ENCODE peak calls at places on chromosome 20, in nine cellular contexts. M is psoas muscle, N is cardiac muscle cell, T is endothelial cell of umbilical vein, R is colonic mucosa, A is OCI-LY7, V is neural progenitor cell, O is tibial artery, J is PC-9. S is an unnamed sample.

GRCh38 chr20:12180107-12180661 is 262.5 kb downstream of the BTBD3 start:
- DNase-seq in M (no peak), N (no peak), T (no peak), R (no peak), A (no peak), V (no peak), O (no peak), J (no peak), S (no peak)

GRCh38 chr20:52975024-52975732 is 3.0 kb downstream of the TSHZ2 start:
- DNase-seq in M (no peak), N (peak), T (no peak), R (no peak), A (no peak), V (no peak), O (no peak), J (no peak), S (no peak)

GRCh38 chr20:8434326-8434876 is 302.3 kb downstream of the PLCB1 start:
- DNase-seq in M (no peak), N (peak), T (no peak), R (no peak), A (no peak), V (no peak), O (no peak), J (no peak), S (no peak)

GRCh38 chr20:47379433-47380150 is 23.1 kb upstream of the ZMYND8 start:
- DNase-seq in M (no peak), N (peak), T (no peak), R (no peak), A (no peak), V (no peak), O (no peak), J (no peak), S (no peak)

GRCh38 chr20:32203556-32204484 is 3.7 kb downstream of the PLAGL2 start:
- DNase-seq in M (no peak), N (peak), T (no peak), R (no peak), A (no peak), V (no peak), O (no peak), J (no peak), S (peak)

GRCh38 chr20:59184880-59185447 is 21.3 kb downstream of the ZNF831 start:
- DNase-seq in M (no peak), N (peak), T (no peak), R (peak), A (no peak), V (no peak), O (peak), J (no peak), S (peak)

GRCh38 chr20:434661-435419 is 26.7 kb downstream of the RBCK1 start:
- DNase-seq in M (no peak), N (no peak), T (no peak), R (no peak), A (no peak), V (no peak), O (no peak), J (no peak), S (no peak)

GRCh38 chr20:49938173-49939163 is 2.3 kb downstream of the RNF114 start:
- DNase-seq in M (peak), N (peak), T (peak), R (peak), A (no peak), V (no peak), O (peak), J (no peak), S (no peak)

GRCh38 chr20:7226156-7226555 is 458.7 kb downstream of the BMP2 start:
- DNase-seq in M (no peak), N (no peak), T (no peak), R (no peak), A (no peak), V (no peak), O (no peak), J (no peak), S (no peak)

GRCh38 chr20:8018928-8019177 is 708 bp downstream of the TMX4 start:
- DNase-seq in M (no peak), N (peak), T (no peak), R (no peak), A (no peak), V (no peak), O (no peak), J (no peak), S (peak)

GRCh38 chr20:57457243-57457761 is 66.1 kb downstream of the RBM38 start:
- DNase-seq in M (no peak), N (no peak), T (no peak), R (no peak), A (no peak), V (no peak), O (peak), J (no peak), S (no peak)

GRCh38 chr20:59120491-59120890 is 43.1 kb upstream of the ZNF831 start:
- DNase-seq in M (no peak), N (no peak), T (no peak), R (no peak), A (peak), V (no peak), O (no peak), J (no peak), S (no peak)

GRCh38 chr20:35663813-35664543 is 722 bp downstream of the CPNE1 start:
- DNase-seq in M (peak), N (peak), T (peak), R (peak), A (peak), V (peak), O (peak), J (peak), S (peak)

GRCh38 chr20:25437153-25437581 is 29.7 kb downstream of the GINS1 start:
- DNase-seq in M (no peak), N (peak), T (no peak), R (no peak), A (no peak), V (peak), O (no peak), J (peak), S (peak)

GRCh38 chr20:58636983-58637421 is 14.1 kb upstream of the STX16 start:
- DNase-seq in M (no peak), N (no peak), T (no peak), R (no peak), A (no peak), V (peak), O (peak), J (no peak), S (no peak)

GRCh38 chr20:50583422-50584150 is 73.4 kb downstream of the PTPN1 start:
- DNase-seq in M (no peak), N (no peak), T (no peak), R (no peak), A (no peak), V (no peak), O (no peak), J (no peak), S (no peak)

GRCh38 chr20:14986656-14987055 is 649.2 kb upstream of the FLRT3 start:
- DNase-seq in M (no peak), N (no peak), T (no peak), R (no peak), A (no peak), V (no peak), O (no peak), J (no peak), S (no peak)

GRCh38 chr20:4158466-4159050 is 143.2 kb upstream of the RNF24 start:
- DNase-seq in M (no peak), N (no peak), T (no peak), R (no peak), A (no peak), V (no peak), O (no peak), J (no peak), S (no peak)

GRCh38 chr20:62683136-62683535 is 25.5 kb upstream of the NTSR1 start:
- DNase-seq in M (no peak), N (no peak), T (no peak), R (no peak), A (no peak), V (no peak), O (no peak), J (no peak), S (no peak)
- H3K27ac ChIP-seq in M (no peak), N (no peak), T (no peak), R (no peak), A (no peak), V (no peak), O (no peak), J (no peak), S (no peak)

GRCh38 chr20:41179961-41180360 is 42.6 kb downstream of the PLCG1 start:
- DNase-seq in M (no peak), N (no peak), T (no peak), R (no peak), A (no peak), V (no peak), O (peak), J (no peak), S (no peak)

GRCh38 chr20:41178495-41178894 is 41.2 kb downstream of the PLCG1 start:
- DNase-seq in M (no peak), N (no peak), T (no peak), R (no peak), A (no peak), V (no peak), O (no peak), J (no peak), S (no peak)

GRCh38 chr20:41177636-41178035 is 40.3 kb downstream of the PLCG1 start:
- DNase-seq in M (peak), N (peak), T (peak), R (no peak), A (no peak), V (no peak), O (peak), J (peak), S (peak)

GRCh38 chr20:41180599-41181333 is 43.4 kb downstream of the PLCG1 start:
- DNase-seq in M (no peak), N (no peak), T (no peak), R (no peak), A (no peak), V (no peak), O (peak), J (no peak), S (no peak)

DNA sequence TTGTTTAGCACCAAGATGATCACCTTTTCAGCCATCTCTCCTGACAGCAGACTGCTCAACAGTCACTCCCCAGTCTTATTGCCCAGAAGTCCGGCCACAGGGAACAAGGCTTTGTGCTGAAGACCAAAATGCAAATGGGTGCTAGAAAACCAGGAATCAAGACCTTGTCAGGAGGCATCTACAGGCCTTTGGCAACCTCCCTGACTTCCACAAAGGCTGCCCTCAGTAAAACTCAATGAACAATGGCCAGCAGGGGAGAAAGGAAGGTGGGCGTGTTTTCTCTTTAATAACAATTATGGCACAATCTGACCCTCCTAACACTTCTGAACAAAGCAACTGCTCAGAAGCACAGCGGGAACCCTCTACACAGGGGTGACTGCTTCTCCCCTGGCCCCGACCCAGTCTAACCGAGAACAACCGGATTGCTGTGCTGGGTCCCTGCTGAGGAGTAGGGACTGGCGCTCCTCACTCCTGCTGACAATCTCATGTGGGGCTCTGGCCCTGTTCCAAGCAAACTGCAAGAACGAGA is 41.6 kb downstream of the PLCG1 start:
- DNase-seq in M (no peak), N (peak), T (peak), R (no peak), A (no peak), V (peak), O (peak), J (no peak), S (no peak)
- H3K27ac ChIP-seq in M (peak), N (peak), T (no peak), R (no peak), A (no peak), V (peak), O (peak), J (no peak), S (no peak)

DNA sequence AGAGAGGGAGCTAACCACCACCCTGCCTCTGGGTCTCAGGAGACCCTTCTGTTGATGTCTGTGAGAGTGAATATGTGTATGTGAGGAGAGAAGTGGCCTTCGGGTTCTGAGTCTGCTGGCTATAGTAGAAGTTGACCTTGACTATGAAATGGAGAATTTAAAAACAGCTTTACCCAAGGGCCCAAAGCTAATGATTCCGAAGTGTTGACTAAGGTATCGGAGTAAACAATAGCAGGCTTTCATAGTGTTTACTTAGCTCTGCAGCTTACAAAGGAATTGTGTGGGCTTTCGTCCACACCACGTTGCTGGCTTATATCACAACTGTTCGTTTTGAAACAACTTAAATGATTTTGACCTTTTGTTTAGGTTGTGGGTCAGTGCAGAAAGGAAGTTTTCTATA is 126.5 kb upstream of the JAG1 start:
- DNase-seq in M (no peak), N (no peak), T (no peak), R (no peak), A (no peak), V (no peak), O (no peak), J (no peak), S (no peak)
- H3K27ac ChIP-seq in M (no peak), N (no peak), T (no peak), R (no peak), A (no peak), V (no peak), O (no peak), J (no peak), S (no peak)

GRCh38 chr20:10328897-10329255 is 105.1 kb downstream of the MKKS start:
- DNase-seq in M (no peak), N (no peak), T (no peak), R (no peak), A (no peak), V (no peak), O (no peak), J (no peak), S (no peak)
- H3K27ac ChIP-seq in M (no peak), N (no peak), T (no peak), R (no peak), A (no peak), V (no peak), O (no peak), J (no peak), S (no peak)

DNA sequence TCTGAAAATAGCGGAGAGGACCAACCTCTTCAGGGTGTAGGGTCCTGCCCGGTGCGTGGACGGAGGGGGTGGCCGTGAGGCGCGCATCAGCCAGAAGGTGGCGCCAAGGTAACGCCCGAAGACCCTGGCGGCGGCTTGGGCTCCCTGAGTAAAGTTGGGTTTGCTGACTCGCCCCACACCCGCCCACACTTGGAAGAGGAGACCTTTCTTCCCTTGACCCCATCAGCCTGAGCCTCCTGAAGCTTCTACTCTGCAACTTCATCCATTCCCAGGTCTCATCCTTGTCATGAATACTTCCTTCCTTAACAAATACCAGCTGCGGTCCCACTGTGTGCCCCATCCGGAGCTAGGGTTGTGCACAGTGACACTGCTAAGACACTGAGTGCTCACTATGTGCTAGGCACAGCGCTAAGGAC is 14.6 kb downstream of the CD40 start:
- DNase-seq in M (peak), N (peak), T (peak), R (peak), A (peak), V (peak), O (peak), J (peak), S (no peak)
- H3K27ac ChIP-seq in M (no peak), N (no peak), T (no peak), R (no peak), A (no peak), V (no peak), O (no peak), J (no peak), S (no peak)

DNA sequence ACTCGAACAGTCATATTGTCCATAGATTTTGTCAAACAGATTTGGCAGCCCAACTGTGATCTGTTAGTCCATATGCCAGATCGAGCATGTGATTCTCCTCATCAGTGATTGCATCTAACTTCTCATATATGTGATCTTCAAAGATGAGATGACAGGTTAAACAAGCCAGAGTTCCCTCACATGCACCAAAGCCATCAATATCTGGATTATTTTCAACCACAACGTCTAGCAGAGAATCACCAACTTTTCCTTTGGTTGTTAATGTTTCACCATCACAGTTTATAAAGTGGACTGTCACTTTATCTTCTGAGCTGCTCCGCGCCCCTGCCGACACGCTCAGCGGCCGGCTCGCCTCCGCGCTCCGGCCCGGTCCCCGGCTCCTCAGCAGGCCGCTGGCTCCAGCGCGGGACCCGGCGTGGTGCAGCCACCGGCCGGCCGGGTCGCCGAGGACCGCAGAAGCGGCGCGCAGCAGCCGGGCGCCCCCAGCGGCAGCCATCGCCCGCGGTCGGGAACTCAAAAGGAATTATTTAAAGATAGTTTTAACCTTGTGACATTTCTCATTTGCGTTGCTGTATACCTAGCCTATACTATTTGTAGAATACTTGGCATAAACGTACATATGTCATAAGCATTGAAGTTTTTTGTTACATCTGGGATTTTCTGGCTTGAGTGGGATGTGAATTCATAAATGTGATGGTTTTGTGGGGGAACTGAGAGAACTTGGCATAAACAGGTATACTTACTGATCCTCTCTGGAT is 40.1 kb upstream of the DYNLRB1 start:
- DNase-seq in M (peak), N (peak), T (peak), R (peak), A (peak), V (peak), O (peak), J (no peak), S (no peak)
- H3K27ac ChIP-seq in M (no peak), N (no peak), T (no peak), R (no peak), A (no peak), V (no peak), O (no peak), J (no peak), S (no peak)

GRCh38 chr20:37524859-37525708 is 2.6 kb downstream of the BLCAP start:
- DNase-seq in M (no peak), N (peak), T (no peak), R (no peak), A (no peak), V (no peak), O (no peak), J (peak), S (peak)
- H3K27ac ChIP-seq in M (peak), N (peak), T (no peak), R (peak), A (no peak), V (no peak), O (no peak), J (peak), S (peak)

GRCh38 chr20:1803216-1804128 is 91.7 kb upstream of the SIRPA start:
- DNase-seq in M (peak), N (peak), T (peak), R (peak), A (no peak), V (peak), O (peak), J (no peak), S (no peak)

GRCh38 chr20:1800777-1801176 is 94.4 kb upstream of the SIRPA start:
- DNase-seq in M (no peak), N (peak), T (peak), R (no peak), A (no peak), V (peak), O (no peak), J (no peak), S (no peak)

GRCh38 chr20:1801551-1801950 is 93.7 kb upstream of the SIRPA start:
- DNase-seq in M (no peak), N (no peak), T (no peak), R (no peak), A (no peak), V (no peak), O (peak), J (no peak), S (no peak)

GRCh38 chr20:1804129-1804503 is 91.1 kb upstream of the SIRPA start:
- DNase-seq in M (no peak), N (no peak), T (no peak), R (no peak), A (no peak), V (no peak), O (no peak), J (no peak), S (no peak)

GRCh38 chr20:1802385-1803215 is 92.6 kb upstream of the SIRPA start:
- DNase-seq in M (peak), N (peak), T (peak), R (peak), A (peak), V (peak), O (peak), J (peak), S (no peak)
- H3K27ac ChIP-seq in M (peak), N (no peak), T (peak), R (peak), A (no peak), V (no peak), O (peak), J (no peak), S (peak)

DNA sequence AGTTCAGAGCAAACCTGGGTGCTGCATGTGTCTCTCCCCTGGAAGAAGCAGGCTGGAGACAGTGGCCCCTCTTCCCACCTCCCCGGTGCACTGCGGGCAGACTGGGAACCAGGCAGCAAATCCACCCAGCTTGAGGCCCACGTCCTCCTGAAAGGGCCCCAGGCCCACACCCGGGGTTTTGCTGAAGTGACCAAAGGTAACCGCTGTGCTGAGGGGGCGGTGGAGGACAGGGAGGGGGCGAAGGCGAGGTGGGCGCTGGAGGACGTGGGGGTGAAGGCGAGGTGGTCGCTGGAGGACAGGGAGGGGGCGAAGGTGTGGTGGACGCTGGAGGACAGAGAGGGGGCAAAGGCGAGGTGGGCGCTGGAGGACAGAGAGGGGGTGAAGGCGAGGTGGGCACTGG is 1.8 kb upstream of the BIRC7 start:
- DNase-seq in M (no peak), N (no peak), T (no peak), R (no peak), A (no peak), V (no peak), O (no peak), J (no peak), S (no peak)
- H3K27ac ChIP-seq in M (no peak), N (no peak), T (no peak), R (no peak), A (no peak), V (no peak), O (no peak), J (peak), S (no peak)